ENCODE peak calls at places on chromosome 2, in nine cellular contexts. K is CD4-positive, alpha-beta T cell; C is DMS 273 treated with DMSO at 0.1 percent for 48 hours; P is psoas muscle; Y is upper lobe of right lung; Z is iris pigment epithelial cell; T is GM04504; G is effector CD4-positive, alpha-beta T cell; D is EH. H is an unnamed sample.

GRCh38 chr2:20622296-20622686 is 28.6 kb downstream of the HS1BP3 start:
- DNase-seq in K (no peak), C (no peak), P (peak), Y (peak), Z (no peak), T (no peak), G (no peak), D (no peak), H (no peak)

GRCh38 chr2:42510191-42510929 is 16.6 kb upstream of the KCNG3 start:
- DNase-seq in K (no peak), C (no peak), P (no peak), Y (no peak), Z (peak), T (no peak), G (no peak), D (peak), H (no peak)

GRCh38 chr2:192072778-192073177 is 122.0 kb downstream of the TMEFF2 start:
- DNase-seq in K (no peak), C (no peak), P (no peak), Y (no peak), Z (no peak), T (no peak), G (no peak), D (no peak), H (no peak)

GRCh38 chr2:2714413-2714812 is 383.3 kb upstream of the MYT1L start:
- DNase-seq in K (no peak), C (no peak), P (no peak), Y (no peak), Z (no peak), T (no peak), G (no peak), D (no peak), H (no peak)

GRCh38 chr2:144414324-144414845 is 105.5 kb downstream of the ZEB2 start:
- DNase-seq in K (no peak), C (no peak), P (peak), Y (peak), Z (peak), T (peak), G (no peak), D (peak), H (peak)

GRCh38 chr2:98518106-98518505 is 73.4 kb downstream of the INPP4A start:
- DNase-seq in K (peak), C (no peak), P (no peak), Y (no peak), Z (peak), T (no peak), G (peak), D (peak), H (no peak)

GRCh38 chr2:176091329-176092258 is 927 bp upstream of the HOXD13 start:
- DNase-seq in K (no peak), C (no peak), P (no peak), Y (no peak), Z (no peak), T (no peak), G (no peak), D (no peak), H (no peak)

GRCh38 chr2:38713311-38713710 is 37.9 kb downstream of the SRSF7 start:
- DNase-seq in K (no peak), C (no peak), P (no peak), Y (no peak), Z (no peak), T (no peak), G (no peak), D (no peak), H (no peak)

GRCh38 chr2:8836979-8837794 is at the start of gene KIDINS220:
- DNase-seq in K (peak), C (peak), P (peak), Y (peak), Z (peak), T (peak), G (peak), D (peak), H (peak)

GRCh38 chr2:209471037-209471436 is 47.2 kb downstream of the MAP2 start:
- DNase-seq in K (no peak), C (no peak), P (no peak), Y (no peak), Z (peak), T (no peak), G (no peak), D (peak), H (peak)

GRCh38 chr2:160203007-160203406 is 2.9 kb upstream of the ITGB6 start:
- DNase-seq in K (no peak), C (no peak), P (no peak), Y (no peak), Z (no peak), T (no peak), G (no peak), D (no peak), H (no peak)